ENCODE peak calls at places on chromosome 5, in ten cellular contexts. E is aorta; R is colonic mucosa; O is spleen; J is right atrium auricular region; D is IMR-90; G is lung; L is thoracic aorta; V is effector memory CD4-positive, alpha-beta T cell; W is CD8-positive, alpha-beta T cell. I is an unnamed sample. For H3K4me1, the result is how much of the 10 kb centered on the place peaks cover.

GRCh38 chr5:26563979-26564378 is 474.4 kb downstream of the CDH9 start:
- DNase-seq in E (no peak), W (no peak), L (no peak), D (no peak), V (no peak), G (no peak), J (no peak), R (no peak), O (no peak), I (no peak)

GRCh38 chr5:79956173-79956670 is 34.8 kb downstream of the MTX3 start:
- DNase-seq in W (no peak), J (no peak), G (no peak), L (no peak), E (no peak), V (no peak), R (no peak), O (no peak), D (peak), I (peak)

GRCh38 chr5:7397005-7397546 is 1.1 kb downstream of the ADCY2 start:
- DNase-seq in L (no peak), E (no peak), R (no peak), O (no peak), D (no peak), J (no peak), V (no peak), G (no peak), W (no peak), I (peak)

GRCh38 chr5:178234753-178235599 is 2.4 kb upstream of the PHYKPL start:
- DNase-seq in D (peak), O (peak), J (peak), R (peak), W (peak), V (peak), L (no peak), G (peak), E (peak), I (peak)

GRCh38 chr5:55495216-55495615 is 39.5 kb downstream of the PLPP1 start:
- DNase-seq in W (no peak), V (no peak), G (no peak), E (no peak), L (no peak), D (no peak), O (no peak), J (no peak), R (no peak), I (no peak)

GRCh38 chr5:96745844-96746531 is 61.8 kb downstream of the ERAP1 start:
- DNase-seq in R (no peak), E (no peak), W (no peak), O (no peak), V (no peak), G (no peak), J (no peak), D (peak), L (no peak), I (peak)

GRCh38 chr5:119028575-119028974 is 40.2 kb upstream of the DTWD2 start:
- DNase-seq in V (no peak), L (no peak), J (no peak), R (no peak), O (no peak), G (no peak), D (no peak), W (no peak), E (no peak), I (no peak)

GRCh38 chr5:80975065-80975464 is 14.9 kb downstream of the RASGRF2 start:
- DNase-seq in R (no peak), G (no peak), W (no peak), O (no peak), J (no peak), E (no peak), V (no peak), D (peak), L (no peak), I (no peak)

GRCh38 chr5:151048526-151048925 is 28.1 kb downstream of the GPX3 start:
- DNase-seq in G (no peak), W (no peak), D (no peak), E (no peak), R (no peak), V (no peak), J (no peak), O (no peak), L (no peak), I (peak)

GRCh38 chr5:1273745-1274144 is 21.1 kb downstream of the TERT start:
- DNase-seq in J (no peak), W (no peak), G (no peak), R (no peak), L (no peak), D (no peak), E (no peak), O (no peak), V (no peak), I (no peak)

GRCh38 chr5:124561451-124561850 is 185.0 kb downstream of the ZNF608 start:
- DNase-seq in E (no peak), O (no peak), G (no peak), V (no peak), J (no peak), W (no peak), R (no peak), D (peak), L (no peak), I (no peak)

GRCh38 chr5:97046270-97046982 is 96.0 kb downstream of the LIX1 start:
- DNase-seq in R (no peak), O (no peak), L (no peak), E (no peak), D (peak), J (no peak), W (no peak), V (no peak), G (no peak), I (no peak)

GRCh38 chr5:179679014-179679674 is 1.7 kb downstream of the CBY3 start:
- DNase-seq in R (peak), G (peak), O (peak), W (peak), V (peak), E (peak), L (peak), D (peak), J (peak), I (no peak)

GRCh38 chr5:131193106-131193505 is 22.4 kb downstream of the LYRM7 start:
- DNase-seq in R (no peak), D (peak), W (no peak), J (no peak), O (no peak), V (no peak), L (no peak), E (no peak), G (no peak), I (no peak)

GRCh38 chr5:154087260-154087659 is 48.5 kb downstream of the MFAP3 start:
- DNase-seq in G (no peak), E (no peak), R (no peak), W (no peak), D (no peak), V (no peak), O (no peak), L (no peak), J (no peak), I (no peak)

GRCh38 chr5:135233477-135233876 is 165.6 kb downstream of the MACROH2A1 start:
- DNase-seq in O (peak), J (no peak), D (no peak), R (no peak), L (no peak), G (no peak), E (no peak), V (no peak), W (no peak), I (no peak)

GRCh38 chr5:87268126-87268969 is 665 bp downstream of the RASA1 start:
- DNase-seq in O (peak), E (peak), D (peak), R (peak), V (no peak), G (peak), W (peak), L (peak), J (no peak), I (peak)

GRCh38 chr5:56950626-56951130 is 1.2 kb downstream of the MIER3 start:
- DNase-seq in E (peak), D (peak), J (peak), O (peak), V (no peak), G (peak), L (no peak), W (peak), R (peak), I (peak)

GRCh38 chr5:29982446-29982845 is 1211.0 kb upstream of the CDH6 start:
- DNase-seq in D (no peak), O (no peak), E (no peak), R (no peak), G (no peak), W (no peak), L (no peak), J (no peak), V (no peak), I (no peak)

GRCh38 chr5:112367400-112367799 is 51.7 kb downstream of the EPB41L4A start:
- DNase-seq in E (no peak), W (no peak), V (no peak), O (no peak), J (no peak), L (no peak), D (no peak), R (no peak), G (no peak), I (no peak)

GRCh38 chr5:110734101-110734500 is 4.7 kb upstream of the SLC25A46 start:
- DNase-seq in L (no peak), D (no peak), E (no peak), V (no peak), J (no peak), W (no peak), R (no peak), G (no peak), O (no peak), I (no peak)

GRCh38 chr5:73031839-73032238 is 76.0 kb downstream of the FCHO2 start:
- DNase-seq in L (no peak), O (no peak), J (no peak), D (peak), R (no peak), V (no peak), E (no peak), G (no peak), W (no peak), I (peak)

GRCh38 chr5:179261301-179262125 is 83.7 kb downstream of the ADAMTS2 start:
- DNase-seq in O (peak), E (peak), D (peak), W (no peak), L (no peak), G (no peak), R (no peak), V (no peak), J (peak), I (no peak)

GRCh38 chr5:176644294-176644693 is 3.0 kb upstream of the TSPAN17 start:
- DNase-seq in G (no peak), D (no peak), W (no peak), J (no peak), E (no peak), V (no peak), O (no peak), R (no peak), L (no peak), I (no peak)

GRCh38 chr5:79269733-79270166 is 33.8 kb downstream of the JMY start:
- DNase-seq in R (no peak), D (no peak), J (no peak), O (no peak), W (no peak), G (no peak), L (no peak), E (no peak), V (no peak), I (no peak)

GRCh38 chr5:1840071-1840547 is 38.9 kb downstream of the NDUFS6 start:
- DNase-seq in W (no peak), O (peak), V (no peak), D (no peak), E (no peak), L (no peak), R (no peak), G (no peak), J (no peak), I (no peak)

GRCh38 chr5:50751064-50751657 is 84.7 kb downstream of the PARP8 start:
- DNase-seq in R (peak), D (peak), V (peak), E (no peak), G (no peak), L (no peak), J (no peak), O (no peak), W (peak), I (peak)

GRCh38 chr5:53642006-53642405 is 81.6 kb downstream of the NDUFS4 start:
- DNase-seq in J (no peak), D (peak), E (no peak), R (no peak), L (no peak), G (no peak), W (no peak), V (no peak), O (no peak), I (no peak)

GRCh38 chr5:61328791-61329617 is 3.1 kb upstream of the ZSWIM6 start:
- DNase-seq in L (no peak), R (no peak), V (no peak), W (no peak), J (no peak), G (no peak), O (no peak), E (no peak), D (no peak), I (peak)

GRCh38 chr5:61330879-61331406 is 1.1 kb upstream of the ZSWIM6 start:
- DNase-seq in E (peak), D (peak), J (no peak), G (peak), R (peak), L (no peak), O (peak), W (peak), V (peak), I (peak)

GRCh38 chr5:61329729-61330128 is 2.3 kb upstream of the ZSWIM6 start:
- DNase-seq in W (peak), V (no peak), G (no peak), O (no peak), L (no peak), E (no peak), R (no peak), D (peak), J (no peak), I (peak)

GRCh38 chr5:61331407-61332368 is at the start of gene ZSWIM6:
- DNase-seq in V (peak), G (peak), D (peak), E (peak), W (peak), R (peak), L (peak), O (peak), J (peak), I (peak)

DNA sequence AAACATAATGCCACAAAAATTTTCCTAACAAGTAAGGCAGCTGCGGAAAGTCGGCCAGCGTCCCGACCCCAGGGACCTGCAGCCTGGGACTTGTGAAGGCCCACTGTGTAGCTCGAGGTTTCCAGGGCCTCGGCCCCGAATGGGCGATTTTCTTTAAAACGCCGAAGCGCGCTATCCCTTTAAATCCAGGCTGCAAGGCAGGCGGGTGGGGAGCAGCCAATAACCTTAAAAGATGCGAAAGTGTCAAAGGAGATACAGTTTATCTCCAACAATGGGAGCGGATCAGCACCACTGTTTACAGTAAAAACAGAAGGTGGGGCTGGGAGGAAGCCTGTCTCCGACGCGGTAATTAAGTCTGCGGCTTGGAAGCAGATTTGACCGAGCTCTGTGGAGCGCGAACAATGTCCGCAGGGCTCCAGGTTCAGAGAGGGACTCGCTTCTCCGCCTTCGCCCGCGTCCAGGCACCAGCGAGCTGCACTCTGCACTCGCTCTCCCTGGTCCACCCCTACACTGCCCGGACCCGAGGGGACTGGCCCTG is 1.6 kb upstream of the ZSWIM6 start:
- DNase-seq in R (peak), D (peak), O (peak), G (peak), L (no peak), W (peak), V (no peak), E (peak), J (no peak), I (peak)
- H3K4me1 ChIP-seq in R (under half), D (under half), O (under half), G (under half), L (under half), W (under half), V (under half), E (under half), J (under half), I (under half)

DNA sequence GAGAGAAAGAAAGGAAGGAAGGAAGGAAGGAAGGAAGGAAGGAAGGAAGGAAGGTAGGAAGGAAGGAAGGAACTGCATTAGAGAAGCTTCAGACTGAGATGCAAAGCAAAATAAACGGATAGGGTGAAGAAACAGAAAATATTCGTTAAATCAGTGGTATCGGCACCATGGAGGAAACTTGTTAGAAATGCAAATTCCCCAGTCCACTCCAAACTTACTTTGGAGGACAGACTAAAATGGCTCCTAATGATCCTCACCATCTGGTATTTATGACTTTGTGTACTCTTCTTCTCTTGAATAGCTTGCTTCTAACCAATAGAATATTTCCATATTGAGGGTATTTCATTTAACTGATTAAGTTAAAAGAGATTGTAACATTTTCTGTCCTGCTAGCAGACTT is 87.9 kb upstream of the GCNT4 start:
- DNase-seq in W (no peak), J (no peak), O (no peak), R (no peak), D (no peak), E (no peak), V (no peak), G (no peak), L (no peak), I (no peak)
- H3K4me3 ChIP-seq in W (no peak), J (no peak), O (no peak), R (no peak), D (no peak), E (no peak), V (no peak), G (no peak), L (no peak), I (no peak)

GRCh38 chr5:180829711-180830110 is 27.1 kb upstream of the MGAT1 start:
- DNase-seq in O (no peak), W (no peak), E (no peak), V (no peak), D (no peak), R (no peak), G (no peak), L (no peak), J (no peak), I (no peak)
- H3K27ac ChIP-seq in O (peak), W (peak), E (no peak), V (peak), D (no peak), R (peak), G (peak), L (peak), J (peak), I (no peak)

GRCh38 chr5:36703245-36703860 is 96.9 kb downstream of the SLC1A3 start:
- DNase-seq in E (no peak), O (no peak), V (no peak), L (no peak), G (peak), D (no peak), W (no peak), R (no peak), J (no peak), I (no peak)
- H3K4me1 ChIP-seq in E (under half), O (under half), V (under half), L (under half), G (under half), D (under half), W (under half), R (under half), J (under half), I (under half)

GRCh38 chr5:148403344-148403743 is 19.6 kb downstream of the FBXO38 start:
- DNase-seq in V (no peak), W (no peak), D (no peak), G (no peak), L (no peak), E (no peak), O (no peak), R (no peak), J (no peak), I (no peak)
- H3K4me3 ChIP-seq in V (no peak), W (no peak), D (no peak), G (no peak), L (no peak), E (no peak), O (no peak), R (no peak), J (no peak), I (no peak)

GRCh38 chr5:172575416-172575815 is 65.6 kb upstream of the NEURL1B start:
- DNase-seq in D (no peak), E (no peak), R (no peak), V (no peak), G (no peak), L (no peak), W (no peak), J (no peak), O (no peak), I (no peak)

GRCh38 chr5:172573115-172573882 is 67.8 kb upstream of the NEURL1B start:
- DNase-seq in G (no peak), E (no peak), D (no peak), R (no peak), O (no peak), V (no peak), L (no peak), W (no peak), J (no peak), I (no peak)

GRCh38 chr5:172574845-172575170 is 66.3 kb upstream of the NEURL1B start:
- DNase-seq in E (no peak), V (no peak), D (no peak), G (no peak), W (no peak), J (no peak), O (no peak), L (no peak), R (no peak), I (no peak)

GRCh38 chr5:172575816-172576215 is 65.2 kb upstream of the NEURL1B start:
- DNase-seq in V (no peak), J (no peak), G (no peak), W (no peak), O (no peak), D (no peak), R (no peak), L (no peak), E (no peak), I (no peak)

GRCh38 chr5:172573986-172574844 is 66.8 kb upstream of the NEURL1B start:
- DNase-seq in W (no peak), V (no peak), O (no peak), E (no peak), D (no peak), J (no peak), R (no peak), G (no peak), L (no peak), I (no peak)
- H3K27ac ChIP-seq in W (no peak), V (no peak), O (no peak), E (no peak), D (no peak), J (peak), R (no peak), G (no peak), L (no peak), I (no peak)

GRCh38 chr5:153067869-153068268 is 422.6 kb upstream of the GRIA1 start:
- DNase-seq in D (no peak), L (no peak), G (no peak), E (no peak), J (no peak), R (no peak), V (no peak), W (no peak), O (no peak), I (no peak)
- H3K4me1 ChIP-seq in D (under half), L (under half), G (under half), E (under half), J (under half), R (under half), V (under half), W (under half), O (under half), I (under half)

I was measured in SJCRH30.